ENCODE peak calls at places on chromosome 16, in six cellular contexts. L is HEK293T; F is A172; C is HT-29; X is osteoblast; M is stimulated activated CD4-positive, alpha-beta T cell treated with anti-CD3 and anti-CD28 coated beads, Interleukin-4, amount 100 ng/mL, for 1 hour. U is an unnamed sample.

GRCh38 chr16:70705056-70705455 is 19.2 kb upstream of the MTSS2 start:
- DNase-seq in F (peak), C (no peak), L (no peak), M (no peak), X (peak), U (no peak)

GRCh38 chr16:23903001-23903414 is 67.2 kb downstream of the PRKCB start:
- DNase-seq in C (no peak), L (no peak), F (no peak), X (no peak), M (no peak), U (no peak)

GRCh38 chr16:77551352-77551751 is 116.5 kb upstream of the ADAMTS18 start:
- DNase-seq in F (no peak), C (no peak), M (no peak), X (no peak), L (no peak), U (peak)

GRCh38 chr16:1696863-1697262 is 9.1 kb upstream of the MAPK8IP3 start:
- DNase-seq in M (no peak), X (no peak), F (no peak), C (no peak), L (no peak), U (no peak)

GRCh38 chr16:85840801-85841200 is 41.3 kb downstream of the COX4I1 start:
- DNase-seq in M (no peak), C (no peak), X (no peak), L (no peak), F (no peak), U (no peak)

GRCh38 chr16:23435500-23435899 is 17.5 kb downstream of the COG7 start:
- DNase-seq in M (peak), F (peak), X (no peak), L (peak), C (peak), U (peak)

GRCh38 chr16:26983426-26983825 is 83.3 kb upstream of the C16orf82 start:
- DNase-seq in C (no peak), X (no peak), M (no peak), L (no peak), F (no peak), U (peak)

GRCh38 chr16:70809392-70810060 is 8.6 kb upstream of the VAC14 start:
- DNase-seq in F (no peak), L (no peak), M (no peak), C (no peak), X (no peak), U (no peak)

GRCh38 chr16:79261461-79261860 is 339.1 kb downstream of the MAF start:
- DNase-seq in M (peak), X (no peak), C (peak), F (no peak), L (peak), U (no peak)

GRCh38 chr16:57051696-57052228 is 40.6 kb upstream of the CPNE2 start:
- DNase-seq in C (no peak), L (no peak), M (no peak), X (peak), F (no peak), U (no peak)

GRCh38 chr16:21703156-21703555 is 39.4 kb downstream of the OTOA start:
- DNase-seq in C (no peak), X (no peak), L (no peak), M (no peak), F (no peak), U (no peak)

GRCh38 chr16:85991425-85991824 is 92.5 kb downstream of the IRF8 start:
- DNase-seq in L (no peak), M (no peak), C (no peak), F (no peak), X (peak), U (no peak)

GRCh38 chr16:3098459-3099394 is at the start of gene ZSCAN10:
- DNase-seq in C (no peak), M (no peak), X (no peak), L (no peak), F (no peak), U (no peak)

GRCh38 chr16:3822366-3823045 is 58.0 kb downstream of the CREBBP start:
- DNase-seq in F (no peak), M (no peak), X (peak), C (no peak), L (no peak), U (peak)

GRCh38 chr16:11208916-11209665 is 46.9 kb downstream of the SOCS1 start:
- DNase-seq in F (no peak), L (no peak), M (no peak), X (peak), C (no peak), U (no peak)

GRCh38 chr16:6160871-6161270 is 1063.3 kb upstream of the EEF2KMT start:
- DNase-seq in F (peak), M (no peak), L (no peak), C (no peak), X (no peak), U (no peak)

GRCh38 chr16:31460582-31461002 is 1.3 kb downstream of the ARMC5 start:
- DNase-seq in M (no peak), F (peak), L (no peak), X (peak), C (no peak), U (peak)

GRCh38 chr16:89571636-89572035 is 3.9 kb upstream of the CPNE7 start:
- DNase-seq in L (no peak), C (no peak), M (no peak), F (no peak), X (no peak), U (no peak)

GRCh38 chr16:3509470-3509928 is 8.7 kb downstream of the CLUAP1 start:
- DNase-seq in F (no peak), L (no peak), M (peak), C (no peak), X (no peak), U (no peak)

GRCh38 chr16:50251375-50252081 is 14.8 kb upstream of the ADCY7 start:
- DNase-seq in L (no peak), X (peak), M (no peak), F (peak), C (no peak), U (peak)

U was measured in cardiac fibroblast.